ENCODE peak calls at places on chromosomes 6 and 20, in four cellular contexts. C is mucosa of gallbladder, O is cardiac fibroblast, K is left cardiac atrium. Z is an unnamed sample.

GRCh38 chr6:111462770-111463391 is 20.1 kb downstream of the REV3L start:
- DNase-seq in C (no peak), K (no peak), O (peak), Z (no peak)

GRCh38 chr6:168117942-168118341 is 38.9 kb upstream of the FRMD1 start:
- DNase-seq in K (no peak), O (no peak), C (no peak), Z (no peak)

GRCh38 chr20:23857954-23858565 is 21.5 kb downstream of the CST5 start:
- DNase-seq in O (no peak), C (no peak), K (no peak), Z (no peak)

GRCh38 chr6:122647765-122648164 is 37.6 kb downstream of the PKIB start:
- DNase-seq in C (no peak), K (no peak), O (no peak), Z (no peak)

GRCh38 chr6:33313709-33314514 is at the start of gene TAPBP:
- DNase-seq in K (peak), C (peak), O (peak), Z (no peak)

GRCh38 chr6:118620202-118620601 is 31.2 kb downstream of the CEP85L start:
- DNase-seq in K (no peak), C (no peak), O (no peak), Z (no peak)

GRCh38 chr20:53735536-53736050 is 142.0 kb upstream of the ZNF217 start:
- DNase-seq in K (no peak), C (no peak), O (peak), Z (peak)

GRCh38 chr6:39910164-39910563 is 24.1 kb downstream of the MOCS1 start:
- DNase-seq in K (no peak), O (no peak), C (no peak), Z (no peak)

GRCh38 chr6:14312497-14312896 is 194.9 kb downstream of the CD83 start:
- DNase-seq in O (no peak), K (no peak), C (no peak), Z (no peak)

GRCh38 chr6:118650500-118651281 is 700 bp downstream of the CEP85L start:
- DNase-seq in K (peak), O (peak), C (peak), Z (no peak)

Z was measured in AG04449.